ENCODE peak calls at places on chromosomes 11 and 22, in nine cellular contexts. Z, T, E, C, X, M, K, U and D are unnamed samples.
A peak's percentile ranks its signal among the peaks of the same experiment; 100 is the strongest.

GRCh38 chr11:129862123-129862522 is 33.3 kb downstream of the NFRKB start:
- DNase-seq in Z (no peak), T (no peak), E (no peak), C (no peak), X (no peak), M (no peak), K (no peak), U (no peak), D (no peak)

GRCh38 chr11:68328374-68329091 is 16.1 kb downstream of the LRP5 start:
- DNase-seq in Z (peak; percentile 42), T (no peak), E (peak; percentile 63), C (no peak), X (no peak), M (no peak), K (no peak), U (no peak), D (no peak)

GRCh38 chr22:42921301-42921700 is 64.2 kb upstream of the ARFGAP3 start:
- DNase-seq in Z (no peak), T (no peak), E (no peak), C (no peak), X (no peak), M (no peak), K (no peak), U (no peak), D (no peak)

GRCh38 chr22:36397081-36397766 is 9.5 kb upstream of the MYH9 start:
- DNase-seq in Z (peak; percentile 46), T (no peak), E (no peak), C (no peak), X (no peak), M (no peak), K (peak; percentile 80), U (no peak), D (no peak)

GRCh38 chr11:47923667-47924066 is 56.7 kb upstream of the PTPRJ start:
- DNase-seq in Z (peak; percentile 40), T (no peak), E (no peak), C (no peak), X (no peak), M (no peak), K (no peak), U (peak; percentile 36), D (peak; percentile 53)

GRCh38 chr11:123314972-123315371 is 115.1 kb upstream of the GRAMD1B start:
- DNase-seq in Z (no peak), T (no peak), E (no peak), C (no peak), X (no peak), M (no peak), K (no peak), U (no peak), D (no peak)

GRCh38 chr22:46736705-46737104 is 1.3 kb downstream of the CERK start:
- DNase-seq in Z (no peak), T (no peak), E (no peak), C (no peak), X (no peak), M (no peak), K (no peak), U (no peak), D (no peak)

GRCh38 chr11:116422976-116423375 is 349.8 kb downstream of the BUD13 start:
- DNase-seq in Z (no peak), T (peak; percentile 30), E (no peak), C (no peak), X (no peak), M (no peak), K (no peak), U (no peak), D (no peak)

GRCh38 chr11:68014157-68014965 is 4.2 kb downstream of the ALDH3B1 start:
- DNase-seq in Z (peak; percentile 93), T (no peak), E (no peak), C (no peak), X (no peak), M (peak; percentile 93), K (peak; percentile 97), U (peak; percentile 90), D (peak; percentile 87)

GRCh38 chr11:120969993-120970392 is 53.9 kb upstream of the TBCEL start:
- DNase-seq in Z (no peak), T (no peak), E (no peak), C (no peak), X (no peak), M (no peak), K (no peak), U (no peak), D (no peak)

GRCh38 chr22:20956258-20957117 is 10.6 kb upstream of the AIFM3 start:
- DNase-seq in Z (no peak), T (no peak), E (no peak), C (no peak), X (no peak), M (no peak), K (peak; percentile 42), U (no peak), D (no peak)

GRCh38 chr11:96199563-96200025 is 143.4 kb downstream of the MAML2 start:
- DNase-seq in Z (peak; percentile 11), T (no peak), E (no peak), C (no peak), X (no peak), M (no peak), K (peak; percentile 86), U (peak; percentile 52), D (no peak)

GRCh38 chr11:119222308-119222707 is 16.2 kb downstream of the CBL start:
- DNase-seq in Z (no peak), T (peak; percentile 15), E (no peak), C (no peak), X (no peak), M (no peak), K (no peak), U (no peak), D (no peak)

GRCh38 chr11:72735495-72736027 is 16.6 kb downstream of the ARAP1 start:
- DNase-seq in Z (peak; percentile 79), T (no peak), E (no peak), C (no peak), X (no peak), M (no peak), K (no peak), U (peak; percentile 44), D (no peak)

GRCh38 chr11:13101836-13102574 is 92.9 kb downstream of the RASSF10 start:
- DNase-seq in Z (no peak), T (no peak), E (no peak), C (no peak), X (no peak), M (no peak), K (no peak), U (no peak), D (no peak)